ENCODE peak calls at places on chromosomes 6 and 20, in five cellular contexts. Z is HepG2; T is lower lobe of right lung; E is CD8-positive, alpha-beta T cell; X is lung. B is an unnamed sample. For H3K9me3, the result is how much of the 10 kb centered on the place peaks cover.

GRCh38 chr6:152091201-152091600 is 283.7 kb downstream of the ESR1 start:
- DNase-seq in X (no peak), E (no peak), T (no peak), Z (no peak), B (no peak)

GRCh38 chr6:87705070-87705691 is 3.1 kb upstream of the AKIRIN2 start:
- DNase-seq in T (no peak), X (no peak), Z (peak), E (no peak), B (no peak)

GRCh38 chr20:22333885-22334545 is 250.4 kb downstream of the FOXA2 start:
- DNase-seq in X (peak), T (peak), E (no peak), Z (peak), B (no peak)

GRCh38 chr20:46951405-46951804 is 56.8 kb downstream of the EYA2 start:
- DNase-seq in Z (no peak), T (no peak), X (no peak), E (no peak), B (no peak)

GRCh38 chr6:64683682-64684081 is 1023.3 kb downstream of the EYS start:
- DNase-seq in X (no peak), E (no peak), Z (peak), T (no peak), B (no peak)

GRCh38 chr6:131840936-131841583 is 33.2 kb downstream of the ENPP1 start:
- DNase-seq in Z (peak), E (no peak), T (no peak), X (no peak), B (no peak)

GRCh38 chr6:16102208-16102607 is 26.7 kb upstream of the MYLIP start:
- DNase-seq in Z (no peak), X (no peak), T (no peak), E (no peak), B (no peak)

GRCh38 chr20:1900321-1900791 is 5.1 kb downstream of the SIRPA start:
- DNase-seq in Z (peak), E (no peak), X (no peak), T (no peak), B (no peak)

GRCh38 chr20:57399587-57400261 is 8.5 kb downstream of the RBM38 start:
- DNase-seq in T (peak), E (no peak), X (no peak), Z (no peak), B (no peak)

GRCh38 chr20:23442436-23442835 is 3.0 kb downstream of the CSTL1 start:
- DNase-seq in X (no peak), E (no peak), Z (no peak), T (no peak), B (no peak)

GRCh38 chr6:85458782-85459181 is 8.9 kb downstream of the NT5E start:
- DNase-seq in X (no peak), T (no peak), Z (no peak), E (no peak), B (no peak)

GRCh38 chr6:28996844-28997502 is 8.1 kb downstream of the ZNF311 start:
- DNase-seq in X (no peak), T (no peak), Z (no peak), E (no peak), B (no peak)

GRCh38 chr6:3943373-3943772 is 94.2 kb downstream of the FAM50B start:
- DNase-seq in X (no peak), Z (no peak), T (no peak), E (no peak), B (no peak)

GRCh38 chr20:63738687-63739128 is 868 bp upstream of the SLC2A4RG start:
- DNase-seq in T (peak), E (no peak), Z (peak), X (peak), B (no peak)

GRCh38 chr6:137341721-137342195 is 122.6 kb upstream of the IFNGR1 start:
- DNase-seq in E (peak), T (peak), Z (no peak), X (no peak), B (no peak)

GRCh38 chr6:164640946-164641345 is 668.5 kb downstream of the C6orf118 start:
- DNase-seq in Z (no peak), T (no peak), E (no peak), X (no peak), B (no peak)

GRCh38 chr6:155378284-155378683 is 64.0 kb upstream of the TFB1M start:
- DNase-seq in X (no peak), E (no peak), Z (no peak), T (no peak), B (no peak)

GRCh38 chr6:39821739-39822532 is 29.8 kb downstream of the DAAM2 start:
- DNase-seq in X (no peak), T (no peak), Z (no peak), E (no peak), B (no peak)

GRCh38 chr6:52595796-52596130 is 18.9 kb upstream of the TRAM2 start:
- DNase-seq in X (no peak), T (no peak), E (no peak), Z (no peak), B (no peak)

GRCh38 chr6:148598690-148599089 is 148.1 kb upstream of the UST start:
- DNase-seq in E (no peak), X (no peak), Z (no peak), T (no peak), B (no peak)

GRCh38 chr6:113779656-113780055 is 77.5 kb upstream of the MARCKS start:
- DNase-seq in E (no peak), Z (no peak), T (no peak), X (no peak), B (no peak)

GRCh38 chr6:45378324-45378926 is 691 bp upstream of the SUPT3H start:
- DNase-seq in E (no peak), T (peak), Z (no peak), X (peak), B (no peak)

GRCh38 chr20:52972965-52973819 is 1.0 kb downstream of the TSHZ2 start:
- DNase-seq in T (no peak), E (no peak), Z (no peak), X (no peak), B (peak)

GRCh38 chr6:127859956-127860355 is 40.9 kb downstream of the THEMIS start:
- DNase-seq in E (no peak), X (no peak), T (no peak), Z (no peak), B (no peak)

GRCh38 chr6:7819641-7820040 is 90.9 kb downstream of the TXNDC5 start:
- DNase-seq in X (no peak), E (no peak), T (no peak), Z (no peak), B (no peak)

GRCh38 chr20:31570735-31571617 is 34.1 kb upstream of the ID1 start:
- DNase-seq in E (no peak), T (no peak), X (no peak), Z (peak), B (peak)

GRCh38 chr6:4944325-4944724 is 59.5 kb downstream of the RPP40 start:
- DNase-seq in T (no peak), Z (no peak), E (no peak), X (no peak), B (no peak)

GRCh38 chr6:89643411-89643810 is 4.9 kb upstream of the LYRM2 start:
- DNase-seq in T (no peak), E (no peak), Z (no peak), X (no peak), B (no peak)

DNA sequence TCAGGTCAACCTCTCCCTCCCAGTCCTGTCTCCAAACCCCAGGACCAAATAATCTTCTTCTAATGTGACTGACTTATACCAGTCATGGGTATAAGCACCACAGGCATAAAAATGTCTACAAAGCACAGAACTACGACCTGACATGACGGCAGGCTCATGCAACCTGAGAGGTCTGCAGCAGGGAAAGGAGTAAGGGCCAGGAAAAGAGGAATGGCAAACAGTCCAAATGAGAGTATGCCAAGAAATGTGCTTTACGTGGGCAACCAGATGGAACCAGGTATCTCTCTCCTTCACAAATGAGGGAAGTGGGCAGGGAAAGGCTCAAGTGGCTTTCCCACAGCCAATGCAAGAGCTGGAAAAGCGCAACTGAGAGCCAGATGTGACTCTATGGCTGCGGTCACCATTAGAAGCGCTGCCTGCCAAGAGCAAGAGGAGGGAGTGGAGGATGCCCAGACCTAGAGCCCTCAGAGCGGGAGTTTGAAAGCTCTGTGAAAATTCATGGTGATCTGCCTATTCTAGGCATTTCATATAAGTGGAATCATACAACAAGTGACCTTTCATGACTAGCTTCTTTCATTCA is 6.0 kb downstream of the APMAP start:
- DNase-seq in Z (no peak), E (no peak), X (no peak), T (no peak), B (no peak)
- H3K4me3 ChIP-seq in Z (no peak), E (no peak), X (no peak), T (no peak), B (no peak)

DNA sequence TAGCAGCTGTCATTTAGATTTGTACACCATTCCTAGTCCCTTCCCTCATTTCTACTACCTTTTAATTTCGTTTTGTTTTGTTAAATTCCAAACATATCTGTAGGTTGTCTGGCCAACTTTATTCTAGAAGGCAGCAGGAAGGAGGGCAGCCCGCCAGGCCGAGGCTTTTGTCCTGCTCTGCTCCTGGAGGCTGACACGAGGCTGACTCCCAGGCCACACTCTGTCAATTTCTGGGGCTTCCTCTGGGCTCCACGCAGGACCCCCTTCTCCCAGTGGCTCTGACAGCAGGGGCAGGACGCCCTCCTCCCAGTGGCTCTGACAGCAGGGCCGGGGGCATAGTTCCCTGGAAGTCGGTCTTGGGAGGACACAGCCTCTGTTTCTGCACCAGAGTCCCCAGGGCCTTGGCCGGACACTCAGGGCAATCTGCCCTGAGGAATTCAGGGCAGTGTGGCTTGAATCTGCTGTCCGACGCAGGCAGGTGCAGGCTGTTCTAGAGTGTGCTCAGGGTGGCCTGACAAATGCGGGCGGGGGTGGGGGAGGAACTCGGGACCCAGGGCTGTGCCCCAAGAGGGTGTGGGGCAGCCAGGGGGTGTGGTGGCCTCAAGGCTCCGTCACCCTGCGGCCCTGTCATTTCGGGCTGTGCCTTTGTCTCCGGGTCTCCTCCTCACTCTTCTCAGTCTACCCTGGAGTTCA is 11.8 kb downstream of the SMOC2 start:
- DNase-seq in T (no peak), Z (no peak), X (no peak), E (no peak), B (no peak)
- H3K9me3 ChIP-seq in T (under half), Z (under half), X (under half), E (under half), B (under half)

DNA sequence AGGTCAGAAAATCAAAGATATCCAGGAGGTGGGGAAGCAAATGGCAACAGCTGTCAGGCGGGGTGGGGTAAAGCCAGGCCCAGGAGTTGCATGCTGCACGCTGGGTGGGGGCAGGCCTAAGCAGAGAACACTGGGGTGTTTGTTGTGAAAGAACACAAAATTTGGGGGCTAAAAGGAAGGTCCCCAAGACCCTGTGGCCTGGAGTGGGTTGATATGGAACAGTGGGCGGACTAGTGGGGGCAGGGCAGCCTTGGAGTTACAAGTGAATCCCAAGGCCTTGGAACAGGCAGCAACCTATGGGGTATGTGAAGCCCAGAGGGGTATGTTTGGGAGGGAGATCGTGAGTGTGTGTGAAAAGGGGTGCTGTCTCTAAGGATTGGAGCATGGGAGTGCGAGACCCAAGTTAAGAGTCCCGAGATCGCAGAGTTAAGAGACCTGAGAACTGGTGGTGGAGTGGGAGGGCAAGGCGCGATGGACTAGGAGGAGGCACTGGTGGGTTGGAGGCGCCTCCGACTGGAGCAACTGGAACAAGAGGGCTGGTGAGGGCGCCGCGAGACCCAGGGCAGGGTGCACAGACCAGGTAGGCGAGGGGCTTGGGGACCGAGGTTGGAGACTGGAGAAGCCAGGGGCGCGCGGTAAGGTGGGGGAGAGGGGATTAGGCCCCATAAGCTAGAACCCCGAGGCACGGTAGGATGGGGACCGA is 658 bp downstream of the CUL7 start:
- DNase-seq in E (no peak), X (no peak), T (peak), Z (no peak), B (no peak)
- TF ChIP-seq CTCF in E (no peak), X (no peak), T (no peak), Z (peak), B (no peak)

DNA sequence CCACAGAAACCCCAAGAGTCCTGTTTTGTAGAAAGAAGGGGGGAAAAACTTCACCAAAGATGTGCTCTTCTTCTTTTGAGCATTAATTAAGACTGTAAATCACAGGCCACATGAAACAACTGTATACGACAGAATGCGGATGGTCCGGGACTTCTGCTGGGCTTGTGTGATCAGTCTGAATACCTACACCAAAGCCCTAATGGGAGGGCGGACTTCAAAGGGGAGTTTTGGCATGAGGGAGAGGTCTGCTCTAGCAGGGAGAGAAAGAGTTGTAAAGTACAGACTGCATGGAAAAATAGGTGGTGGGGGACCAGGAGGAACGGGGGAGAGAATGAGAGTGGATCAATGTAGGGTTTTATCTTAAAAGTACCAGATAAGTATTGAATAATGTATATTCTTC is 58.8 kb upstream of the PRDM1 start:
- DNase-seq in Z (no peak), T (no peak), E (no peak), X (no peak), B (no peak)
- H3K4me3 ChIP-seq in Z (no peak), T (no peak), E (no peak), X (no peak), B (no peak)

GRCh38 chr6:160596433-160596832 is 67.6 kb downstream of the LPA start:
- DNase-seq in Z (no peak), T (no peak), X (no peak), E (no peak), B (no peak)
- H3K9me3 ChIP-seq in Z (under half), T (under half), X (under half), E (under half), B (under half)